ENCODE peak calls at places on chromosomes 13 and 19, in seven cellular contexts. One of them, this sample, is unnamed.

GRCh38 chr13:74210693-74211393 is 76.6 kb upstream of the KLF12 start:
- DNase-seq in IMR-90: peak
- DNase-seq in fibroblast of pulmonary artery: peak
- DNase-seq in A549: no peak
- DNase-seq in cardiac fibroblast: peak
- DNase-seq in thyroid gland: no peak
- DNase-seq in ovary: no peak
- DNase-seq in this sample: peak

GRCh38 chr13:114002771-114003321 is 29.0 kb upstream of the C13orf46 start:
- DNase-seq in IMR-90: no peak
- DNase-seq in fibroblast of pulmonary artery: no peak
- DNase-seq in A549: no peak
- DNase-seq in cardiac fibroblast: no peak
- DNase-seq in thyroid gland: no peak
- DNase-seq in ovary: no peak
- DNase-seq in this sample: no peak

GRCh38 chr13:99812611-99813010 is 159.0 kb downstream of the ZIC5 start:
- DNase-seq in IMR-90: peak
- DNase-seq in fibroblast of pulmonary artery: no peak
- DNase-seq in A549: no peak
- DNase-seq in cardiac fibroblast: no peak
- DNase-seq in thyroid gland: no peak
- DNase-seq in ovary: no peak
- DNase-seq in this sample: peak

GRCh38 chr19:2820112-2820702 is 539 bp downstream of the ZNF554 start:
- DNase-seq in IMR-90: no peak
- DNase-seq in fibroblast of pulmonary artery: no peak
- DNase-seq in A549: no peak
- DNase-seq in cardiac fibroblast: no peak
- DNase-seq in thyroid gland: peak
- DNase-seq in ovary: no peak
- DNase-seq in this sample: no peak

GRCh38 chr19:17347877-17348276 is 10.5 kb downstream of the GTPBP3 start:
- DNase-seq in IMR-90: no peak
- DNase-seq in fibroblast of pulmonary artery: no peak
- DNase-seq in A549: no peak
- DNase-seq in cardiac fibroblast: no peak
- DNase-seq in thyroid gland: no peak
- DNase-seq in ovary: no peak
- DNase-seq in this sample: no peak

GRCh38 chr13:96460571-96460970 is 370.7 kb downstream of the HS6ST3 start:
- DNase-seq in IMR-90: no peak
- DNase-seq in fibroblast of pulmonary artery: peak
- DNase-seq in A549: no peak
- DNase-seq in cardiac fibroblast: no peak
- DNase-seq in thyroid gland: peak
- DNase-seq in ovary: no peak
- DNase-seq in this sample: peak

GRCh38 chr19:8452446-8453123 is 7.8 kb downstream of the HNRNPM start:
- DNase-seq in IMR-90: no peak
- DNase-seq in fibroblast of pulmonary artery: no peak
- DNase-seq in A549: no peak
- DNase-seq in cardiac fibroblast: no peak
- DNase-seq in thyroid gland: no peak
- DNase-seq in ovary: no peak
- DNase-seq in this sample: no peak

GRCh38 chr13:35818577-35819165 is 312.5 kb downstream of the DCLK1 start:
- DNase-seq in IMR-90: peak
- DNase-seq in fibroblast of pulmonary artery: peak
- DNase-seq in A549: no peak
- DNase-seq in cardiac fibroblast: peak
- DNase-seq in thyroid gland: no peak
- DNase-seq in ovary: no peak
- DNase-seq in this sample: peak

GRCh38 chr13:97307882-97308624 is 85.9 kb downstream of the MBNL2 start:
- DNase-seq in IMR-90: peak
- DNase-seq in fibroblast of pulmonary artery: peak
- DNase-seq in A549: peak
- DNase-seq in cardiac fibroblast: peak
- DNase-seq in thyroid gland: no peak
- DNase-seq in ovary: no peak
- DNase-seq in this sample: peak

GRCh38 chr13:106565127-106565775 is 2.7 kb downstream of the ARGLU1 start:
- DNase-seq in IMR-90: no peak
- DNase-seq in fibroblast of pulmonary artery: no peak
- DNase-seq in A549: no peak
- DNase-seq in cardiac fibroblast: no peak
- DNase-seq in thyroid gland: no peak
- DNase-seq in ovary: no peak
- DNase-seq in this sample: no peak

GRCh38 chr19:18020212-18021067 is 12.5 kb downstream of the ARRDC2 start:
- DNase-seq in IMR-90: peak
- DNase-seq in fibroblast of pulmonary artery: peak
- DNase-seq in A549: no peak
- DNase-seq in cardiac fibroblast: peak
- DNase-seq in thyroid gland: peak
- DNase-seq in ovary: no peak
- DNase-seq in this sample: no peak

GRCh38 chr13:63351533-63351932 is 1935.9 kb upstream of the PCDH20 start:
- DNase-seq in IMR-90: peak
- DNase-seq in fibroblast of pulmonary artery: no peak
- DNase-seq in A549: no peak
- DNase-seq in cardiac fibroblast: no peak
- DNase-seq in thyroid gland: no peak
- DNase-seq in ovary: no peak
- DNase-seq in this sample: no peak

GRCh38 chr13:74217816-74218215 is 83.6 kb upstream of the KLF12 start:
- DNase-seq in IMR-90: peak
- DNase-seq in fibroblast of pulmonary artery: peak
- DNase-seq in A549: no peak
- DNase-seq in cardiac fibroblast: peak
- DNase-seq in thyroid gland: no peak
- DNase-seq in ovary: no peak
- DNase-seq in this sample: no peak

GRCh38 chr19:15371786-15372380 is 7.7 kb downstream of the AKAP8 start:
- DNase-seq in IMR-90: no peak
- DNase-seq in fibroblast of pulmonary artery: no peak
- DNase-seq in A549: no peak
- DNase-seq in cardiac fibroblast: no peak
- DNase-seq in thyroid gland: no peak
- DNase-seq in ovary: no peak
- DNase-seq in this sample: no peak

GRCh38 chr19:3176715-3177501 is 1.7 kb upstream of the S1PR4 start:
- DNase-seq in IMR-90: peak
- DNase-seq in fibroblast of pulmonary artery: no peak
- DNase-seq in A549: peak
- DNase-seq in cardiac fibroblast: peak
- DNase-seq in thyroid gland: peak
- DNase-seq in ovary: no peak
- DNase-seq in this sample: peak

GRCh38 chr13:38223093-38223492 is 126.6 kb upstream of the UFM1 start:
- DNase-seq in IMR-90: peak
- DNase-seq in fibroblast of pulmonary artery: peak
- DNase-seq in A549: no peak
- DNase-seq in cardiac fibroblast: peak
- DNase-seq in thyroid gland: no peak
- DNase-seq in ovary: no peak
- DNase-seq in this sample: peak

GRCh38 chr19:7682175-7682855 is 1.7 kb downstream of the TRAPPC5 start:
- DNase-seq in IMR-90: no peak
- DNase-seq in fibroblast of pulmonary artery: no peak
- DNase-seq in A549: no peak
- DNase-seq in cardiac fibroblast: no peak
- DNase-seq in thyroid gland: no peak
- DNase-seq in ovary: peak
- DNase-seq in this sample: no peak

GRCh38 chr19:5953680-5954213 is 24.2 kb downstream of the RANBP3 start:
- DNase-seq in IMR-90: no peak
- DNase-seq in fibroblast of pulmonary artery: no peak
- DNase-seq in A549: no peak
- DNase-seq in cardiac fibroblast: no peak
- DNase-seq in thyroid gland: peak
- DNase-seq in ovary: no peak
- DNase-seq in this sample: peak

GRCh38 chr19:16593181-16593580 is 21.0 kb upstream of the SLC35E1 start:
- DNase-seq in IMR-90: no peak
- DNase-seq in fibroblast of pulmonary artery: no peak
- DNase-seq in A549: no peak
- DNase-seq in cardiac fibroblast: no peak
- DNase-seq in thyroid gland: no peak
- DNase-seq in ovary: no peak
- DNase-seq in this sample: no peak

GRCh38 chr13:66099825-66100224 is 1130.3 kb downstream of the PCDH9 start:
- DNase-seq in IMR-90: no peak
- DNase-seq in fibroblast of pulmonary artery: no peak
- DNase-seq in A549: no peak
- DNase-seq in cardiac fibroblast: no peak
- DNase-seq in thyroid gland: no peak
- DNase-seq in ovary: no peak
- DNase-seq in this sample: no peak

GRCh38 chr13:44617648-44618047 is 41.5 kb upstream of the TSC22D1 start:
- DNase-seq in IMR-90: no peak
- DNase-seq in fibroblast of pulmonary artery: no peak
- DNase-seq in A549: no peak
- DNase-seq in cardiac fibroblast: no peak
- DNase-seq in thyroid gland: no peak
- DNase-seq in ovary: no peak
- DNase-seq in this sample: no peak

GRCh38 chr19:16943942-16944625 is 55.3 kb downstream of the F2RL3 start:
- DNase-seq in IMR-90: no peak
- DNase-seq in fibroblast of pulmonary artery: no peak
- DNase-seq in A549: no peak
- DNase-seq in cardiac fibroblast: no peak
- DNase-seq in thyroid gland: no peak
- DNase-seq in ovary: no peak
- DNase-seq in this sample: no peak

GRCh38 chr13:21895769-21896168 is 224.9 kb downstream of the FGF9 start:
- DNase-seq in IMR-90: no peak
- DNase-seq in fibroblast of pulmonary artery: no peak
- DNase-seq in A549: no peak
- DNase-seq in cardiac fibroblast: no peak
- DNase-seq in thyroid gland: no peak
- DNase-seq in ovary: no peak
- DNase-seq in this sample: no peak

GRCh38 chr13:101140087-101140770 is 276.1 kb downstream of the NALCN start:
- DNase-seq in IMR-90: no peak
- DNase-seq in fibroblast of pulmonary artery: no peak
- DNase-seq in A549: no peak
- DNase-seq in cardiac fibroblast: no peak
- DNase-seq in thyroid gland: no peak
- DNase-seq in ovary: no peak
- DNase-seq in this sample: no peak

GRCh38 chr13:62537593-62537992 is 1121.9 kb upstream of the PCDH20 start:
- DNase-seq in IMR-90: no peak
- DNase-seq in fibroblast of pulmonary artery: no peak
- DNase-seq in A549: no peak
- DNase-seq in cardiac fibroblast: no peak
- DNase-seq in thyroid gland: no peak
- DNase-seq in ovary: no peak
- DNase-seq in this sample: no peak

GRCh38 chr13:37595162-37595561 is 3.4 kb downstream of the POSTN start:
- DNase-seq in IMR-90: peak
- DNase-seq in fibroblast of pulmonary artery: peak
- DNase-seq in A549: no peak
- DNase-seq in cardiac fibroblast: peak
- DNase-seq in thyroid gland: no peak
- DNase-seq in ovary: no peak
- DNase-seq in this sample: peak

GRCh38 chr19:58558623-58559274 is 338 bp upstream of the UBE2M start:
- DNase-seq in IMR-90: peak
- DNase-seq in fibroblast of pulmonary artery: peak
- DNase-seq in A549: peak
- DNase-seq in cardiac fibroblast: peak
- DNase-seq in thyroid gland: peak
- DNase-seq in ovary: peak
- DNase-seq in this sample: peak

GRCh38 chr19:23914402-23915286 is at the start of gene ZNF726:
- DNase-seq in IMR-90: peak
- DNase-seq in fibroblast of pulmonary artery: peak
- DNase-seq in A549: peak
- DNase-seq in cardiac fibroblast: peak
- DNase-seq in thyroid gland: peak
- DNase-seq in ovary: peak
- DNase-seq in this sample: peak

GRCh38 chr13:25136872-25137623 is 35.0 kb downstream of the AMER2 start:
- DNase-seq in IMR-90: no peak
- DNase-seq in fibroblast of pulmonary artery: no peak
- DNase-seq in A549: no peak
- DNase-seq in cardiac fibroblast: no peak
- DNase-seq in thyroid gland: no peak
- DNase-seq in ovary: no peak
- DNase-seq in this sample: no peak
- TF ChIP-seq CTCF in IMR-90: no peak
- TF ChIP-seq CTCF in fibroblast of pulmonary artery: no peak
- TF ChIP-seq CTCF in A549: no peak
- TF ChIP-seq CTCF in cardiac fibroblast: no peak
- TF ChIP-seq CTCF in thyroid gland: no peak
- TF ChIP-seq CTCF in ovary: no peak
- TF ChIP-seq CTCF in this sample: no peak

DNA sequence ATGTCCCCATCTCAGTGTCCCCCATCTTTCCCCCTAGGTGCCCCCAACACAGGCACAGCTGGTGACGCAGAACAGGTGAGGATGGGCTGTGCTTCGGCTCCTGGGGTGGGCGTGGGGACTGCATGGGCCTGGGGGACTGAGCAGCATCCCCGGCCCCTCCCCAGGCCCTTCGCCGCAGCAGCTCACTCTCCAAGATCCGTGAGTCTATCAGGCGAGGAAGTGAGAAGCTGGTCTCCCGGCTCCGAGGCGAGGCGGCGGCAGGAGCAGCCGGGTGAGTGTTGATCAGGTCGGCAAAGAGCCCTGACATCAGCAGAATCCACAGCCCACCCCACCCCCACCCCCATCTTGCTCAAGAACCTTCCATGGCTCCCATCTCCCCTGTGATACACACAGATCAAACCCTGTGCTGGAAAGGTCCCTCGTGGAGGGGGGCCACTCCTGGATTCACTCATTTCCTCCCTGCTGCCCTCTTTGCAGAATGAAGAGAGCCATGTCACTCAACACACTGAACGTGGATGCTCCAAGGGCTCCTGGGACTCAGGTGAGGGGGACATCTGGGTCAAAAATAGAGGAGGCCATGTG is 10.0 kb downstream of the KLC3 start:
- DNase-seq in IMR-90: no peak
- DNase-seq in fibroblast of pulmonary artery: no peak
- DNase-seq in A549: no peak
- DNase-seq in cardiac fibroblast: no peak
- DNase-seq in thyroid gland: no peak
- DNase-seq in ovary: no peak
- DNase-seq in this sample: no peak
- TF ChIP-seq CTCF in IMR-90: no peak
- TF ChIP-seq CTCF in fibroblast of pulmonary artery: no peak
- TF ChIP-seq CTCF in A549: no peak
- TF ChIP-seq CTCF in cardiac fibroblast: no peak
- TF ChIP-seq CTCF in thyroid gland: no peak
- TF ChIP-seq CTCF in ovary: no peak
- TF ChIP-seq CTCF in this sample: no peak

GRCh38 chr19:32720216-32720935 is 809 bp downstream of the TDRD12 start:
- DNase-seq in IMR-90: no peak
- DNase-seq in fibroblast of pulmonary artery: no peak
- DNase-seq in A549: no peak
- DNase-seq in cardiac fibroblast: no peak
- DNase-seq in thyroid gland: no peak
- DNase-seq in ovary: no peak
- DNase-seq in this sample: no peak
- TF ChIP-seq CTCF in IMR-90: no peak
- TF ChIP-seq CTCF in fibroblast of pulmonary artery: no peak
- TF ChIP-seq CTCF in A549: no peak
- TF ChIP-seq CTCF in cardiac fibroblast: no peak
- TF ChIP-seq CTCF in thyroid gland: no peak
- TF ChIP-seq CTCF in ovary: no peak
- TF ChIP-seq CTCF in this sample: no peak

GRCh38 chr19:19320362-19321142 is at the start of the genes MAU2 and SUGP1:
- DNase-seq in IMR-90: peak
- DNase-seq in fibroblast of pulmonary artery: peak
- DNase-seq in A549: peak
- DNase-seq in cardiac fibroblast: peak
- DNase-seq in thyroid gland: peak
- DNase-seq in ovary: peak
- DNase-seq in this sample: peak
- TF ChIP-seq CTCF in IMR-90: peak
- TF ChIP-seq CTCF in fibroblast of pulmonary artery: peak
- TF ChIP-seq CTCF in A549: no peak
- TF ChIP-seq CTCF in cardiac fibroblast: peak
- TF ChIP-seq CTCF in thyroid gland: peak
- TF ChIP-seq CTCF in ovary: peak
- TF ChIP-seq CTCF in this sample: peak

This sample was measured in epithelial cell of esophagus.